ENCODE peak calls at places on chromosomes 4 and X, in eight cellular contexts. R is progenitor cell of endocrine pancreas; B is posterior cingulate gyrus; I is activated naive CD8-positive, alpha-beta T cell treated with anti-CD3 and anti-CD28 coated beads, Interleukin-2, amount 50 U/mL, for 24 hours; C is stimulated activated CD8-positive, alpha-beta memory T cell treated with anti-CD3 and anti-CD28 coated beads, Interleukin-15, amount 100 ng/mL, for 4 hours; W is activated T-cell treated with anti-CD3 and anti-CD28 coated beads for 24 hours; X is activated CD8-positive, alpha-beta T cell treated with anti-CD3 and anti-CD28 coated beads, Interleukin-2, amount 10 ng/mL, durations not matched to agents 7 days and 5 days; J is Right ventricle myocardium superior. E is an unnamed sample.

GRCh38 chr4:83074086-83074704 is 39.2 kb downstream of the COPS4 start:
- DNase-seq in X (peak), J (no peak), B (no peak), C (no peak), W (peak), R (no peak), I (peak), E (no peak)

GRCh38 chrX:69165116-69165651 is at the start of gene PJA1:
- DNase-seq in W (peak), X (peak), J (peak), R (peak), I (peak), B (peak), C (peak), E (peak)

GRCh38 chrX:13167444-13168207 is 123.2 kb upstream of the FAM9C start:
- DNase-seq in W (no peak), B (no peak), J (no peak), C (no peak), X (peak), I (no peak), R (no peak), E (no peak)

GRCh38 chr4:128477540-128477939 is 189.9 kb upstream of the PGRMC2 start:
- DNase-seq in B (no peak), J (no peak), X (no peak), W (no peak), I (no peak), C (no peak), R (no peak), E (no peak)

GRCh38 chr4:179750374-179750773 is 2308.1 kb upstream of the AGA start:
- DNase-seq in X (no peak), I (no peak), C (no peak), W (no peak), J (no peak), B (no peak), R (no peak), E (no peak)

GRCh38 chr4:24637173-24637572 is 52.8 kb upstream of the DHX15 start:
- DNase-seq in I (no peak), C (no peak), J (no peak), W (no peak), X (no peak), R (no peak), B (no peak), E (no peak)

GRCh38 chr4:183591301-183591700 is 67.7 kb downstream of the RWDD4 start:
- DNase-seq in C (no peak), W (no peak), I (no peak), X (no peak), R (no peak), J (no peak), B (no peak), E (no peak)

GRCh38 chrX:40290519-40290918 is 192.8 kb upstream of the BCOR start:
- DNase-seq in I (no peak), B (no peak), R (no peak), X (no peak), W (no peak), C (no peak), J (no peak), E (no peak)

GRCh38 chrX:70960728-70961127 is 29.8 kb upstream of the SLC7A3 start:
- DNase-seq in C (no peak), X (no peak), J (no peak), R (no peak), I (no peak), B (no peak), W (no peak), E (no peak)

GRCh38 chr4:127049506-127049905 is 583.3 kb upstream of the INTU start:
- DNase-seq in W (no peak), B (no peak), J (no peak), I (no peak), C (no peak), X (no peak), R (no peak), E (no peak)

GRCh38 chr4:128653514-128654420 is 155.7 kb upstream of the JADE1 start:
- DNase-seq in R (no peak), B (no peak), X (no peak), J (peak), I (no peak), C (no peak), W (no peak), E (no peak)

GRCh38 chrX:49247916-49248811 is 12.9 kb downstream of the CCDC22 start:
- DNase-seq in X (no peak), J (no peak), B (no peak), R (no peak), I (no peak), C (no peak), W (no peak), E (no peak)

GRCh38 chr4:15198070-15198727 is 195.9 kb downstream of the CPEB2 start:
- DNase-seq in B (no peak), C (no peak), J (no peak), R (no peak), X (no peak), W (no peak), I (no peak), E (peak)

GRCh38 chrX:150236304-150236703 is 126.8 kb upstream of the MAMLD1 start:
- DNase-seq in B (no peak), R (no peak), X (no peak), W (no peak), C (no peak), J (no peak), I (no peak), E (no peak)